ENCODE peak calls at places on chromosome 10, in six cellular contexts. One of them, this sample, is unnamed.

GRCh38 chr10:21720090-21720489 is 186.1 kb downstream of the MLLT10 start:
- DNase-seq in upper lobe of right lung: no peak
- DNase-seq in adrenal gland: no peak
- DNase-seq in PC-3: no peak
- DNase-seq in neural progenitor cell: peak; percentile 35
- DNase-seq in GM13977: no peak
- DNase-seq in this sample: no peak

GRCh38 chr10:35214607-35215020 is 88.0 kb downstream of the CREM start:
- DNase-seq in upper lobe of right lung: no peak
- DNase-seq in adrenal gland: no peak
- DNase-seq in PC-3: no peak
- DNase-seq in neural progenitor cell: no peak
- DNase-seq in GM13977: no peak
- DNase-seq in this sample: no peak

GRCh38 chr10:99667108-99667751 is 7.9 kb downstream of the ENTPD7 start:
- DNase-seq in upper lobe of right lung: no peak
- DNase-seq in adrenal gland: no peak
- DNase-seq in PC-3: peak; percentile 71
- DNase-seq in neural progenitor cell: no peak
- DNase-seq in GM13977: no peak
- DNase-seq in this sample: no peak

GRCh38 chr10:50417906-50418697 is 166.8 kb upstream of the ASAH2 start:
- DNase-seq in upper lobe of right lung: peak; percentile 88
- DNase-seq in adrenal gland: peak; percentile 82
- DNase-seq in PC-3: peak; percentile 65
- DNase-seq in neural progenitor cell: peak; percentile 79
- DNase-seq in GM13977: peak; percentile 77
- DNase-seq in this sample: peak; percentile 95

GRCh38 chr10:49303711-49304110 is 4.7 kb downstream of the C10orf71 start:
- DNase-seq in upper lobe of right lung: no peak
- DNase-seq in adrenal gland: no peak
- DNase-seq in PC-3: no peak
- DNase-seq in neural progenitor cell: no peak
- DNase-seq in GM13977: no peak
- DNase-seq in this sample: no peak

GRCh38 chr10:3803884-3804741 is 19.1 kb upstream of the KLF6 start:
- DNase-seq in upper lobe of right lung: no peak
- DNase-seq in adrenal gland: no peak
- DNase-seq in PC-3: no peak
- DNase-seq in neural progenitor cell: no peak
- DNase-seq in GM13977: no peak
- DNase-seq in this sample: no peak

GRCh38 chr10:131436467-131436866 is 124.9 kb upstream of the TCERG1L start:
- DNase-seq in upper lobe of right lung: no peak
- DNase-seq in adrenal gland: no peak
- DNase-seq in PC-3: no peak
- DNase-seq in neural progenitor cell: no peak
- DNase-seq in GM13977: no peak
- DNase-seq in this sample: no peak

GRCh38 chr10:86366033-86366901 is at the start of gene GRID1:
- DNase-seq in upper lobe of right lung: peak; percentile 71
- DNase-seq in adrenal gland: peak; percentile 30
- DNase-seq in PC-3: no peak
- DNase-seq in neural progenitor cell: peak; percentile 83
- DNase-seq in GM13977: peak; percentile 75
- DNase-seq in this sample: peak; percentile 86

GRCh38 chr10:89392974-89393373 is 551 bp downstream of the IFIT1 start:
- DNase-seq in upper lobe of right lung: no peak
- DNase-seq in adrenal gland: peak; percentile 45
- DNase-seq in PC-3: no peak
- DNase-seq in neural progenitor cell: no peak
- DNase-seq in GM13977: no peak
- DNase-seq in this sample: no peak

GRCh38 chr10:93267521-93267920 is 193.8 kb downstream of the CYP26A1 start:
- DNase-seq in upper lobe of right lung: no peak
- DNase-seq in adrenal gland: no peak
- DNase-seq in PC-3: no peak
- DNase-seq in neural progenitor cell: no peak
- DNase-seq in GM13977: peak; percentile 69
- DNase-seq in this sample: no peak

GRCh38 chr10:3848005-3848767 is 63.2 kb upstream of the KLF6 start:
- DNase-seq in upper lobe of right lung: no peak
- DNase-seq in adrenal gland: no peak
- DNase-seq in PC-3: no peak
- DNase-seq in neural progenitor cell: no peak
- DNase-seq in GM13977: no peak
- DNase-seq in this sample: no peak

GRCh38 chr10:125555743-125556142 is 127.2 kb downstream of the TEX36 start:
- DNase-seq in upper lobe of right lung: no peak
- DNase-seq in adrenal gland: no peak
- DNase-seq in PC-3: no peak
- DNase-seq in neural progenitor cell: no peak
- DNase-seq in GM13977: no peak
- DNase-seq in this sample: no peak

GRCh38 chr10:79104264-79104954 is 35.6 kb downstream of the ZMIZ1 start:
- DNase-seq in upper lobe of right lung: no peak
- DNase-seq in adrenal gland: peak; percentile 92
- DNase-seq in PC-3: peak; percentile 50
- DNase-seq in neural progenitor cell: no peak
- DNase-seq in GM13977: no peak
- DNase-seq in this sample: no peak

GRCh38 chr10:42177077-42177792 is 461.1 kb downstream of the ZNF33B start:
- DNase-seq in upper lobe of right lung: no peak
- DNase-seq in adrenal gland: no peak
- DNase-seq in PC-3: no peak
- DNase-seq in neural progenitor cell: no peak
- DNase-seq in GM13977: peak; percentile 9
- DNase-seq in this sample: no peak

GRCh38 chr10:59037506-59037905 is 138.9 kb upstream of the PHYHIPL start:
- DNase-seq in upper lobe of right lung: no peak
- DNase-seq in adrenal gland: no peak
- DNase-seq in PC-3: no peak
- DNase-seq in neural progenitor cell: no peak
- DNase-seq in GM13977: no peak
- DNase-seq in this sample: no peak

GRCh38 chr10:44334621-44335184 is 50.2 kb downstream of the CXCL12 start:
- DNase-seq in upper lobe of right lung: no peak
- DNase-seq in adrenal gland: no peak
- DNase-seq in PC-3: peak; percentile 13
- DNase-seq in neural progenitor cell: no peak
- DNase-seq in GM13977: no peak
- DNase-seq in this sample: no peak

GRCh38 chr10:50216894-50217293 is 34.4 kb downstream of the ASAH2 start:
- DNase-seq in upper lobe of right lung: no peak
- DNase-seq in adrenal gland: no peak
- DNase-seq in PC-3: peak; percentile 78
- DNase-seq in neural progenitor cell: peak; percentile 75
- DNase-seq in GM13977: no peak
- DNase-seq in this sample: no peak

GRCh38 chr10:96306516-96306915 is 2.3 kb downstream of the DNTT start:
- DNase-seq in upper lobe of right lung: peak; percentile 68
- DNase-seq in adrenal gland: peak; percentile 30
- DNase-seq in PC-3: no peak
- DNase-seq in neural progenitor cell: no peak
- DNase-seq in GM13977: no peak
- DNase-seq in this sample: peak; percentile 50

GRCh38 chr10:7030134-7030855 is 380.5 kb downstream of the SFMBT2 start:
- DNase-seq in upper lobe of right lung: no peak
- DNase-seq in adrenal gland: no peak
- DNase-seq in PC-3: no peak
- DNase-seq in neural progenitor cell: no peak
- DNase-seq in GM13977: no peak
- DNase-seq in this sample: no peak

GRCh38 chr10:89118091-89118490 is 89.0 kb downstream of the CH25H start:
- DNase-seq in upper lobe of right lung: no peak
- DNase-seq in adrenal gland: no peak
- DNase-seq in PC-3: peak; percentile 13
- DNase-seq in neural progenitor cell: no peak
- DNase-seq in GM13977: no peak
- DNase-seq in this sample: no peak

GRCh38 chr10:120805014-120805805 is 46.0 kb upstream of the WDR11 start:
- DNase-seq in upper lobe of right lung: no peak
- DNase-seq in adrenal gland: no peak
- DNase-seq in PC-3: no peak
- DNase-seq in neural progenitor cell: no peak
- DNase-seq in GM13977: no peak
- DNase-seq in this sample: no peak
- TF ChIP-seq CTCF in upper lobe of right lung: no peak
- TF ChIP-seq CTCF in adrenal gland: no peak
- TF ChIP-seq CTCF in PC-3: no peak
- TF ChIP-seq CTCF in neural progenitor cell: peak; percentile 25
- TF ChIP-seq CTCF in GM13977: peak; percentile 19
- TF ChIP-seq CTCF in this sample: no peak

GRCh38 chr10:62424026-62424425 is 49.9 kb downstream of the ZNF365 start:
- DNase-seq in upper lobe of right lung: no peak
- DNase-seq in adrenal gland: no peak
- DNase-seq in PC-3: peak; percentile 64
- DNase-seq in neural progenitor cell: no peak
- DNase-seq in GM13977: no peak
- DNase-seq in this sample: no peak
- TF ChIP-seq CTCF in upper lobe of right lung: no peak
- TF ChIP-seq CTCF in adrenal gland: no peak
- TF ChIP-seq CTCF in PC-3: peak; percentile 76
- TF ChIP-seq CTCF in neural progenitor cell: no peak
- TF ChIP-seq CTCF in GM13977: no peak
- TF ChIP-seq CTCF in this sample: no peak

DNA sequence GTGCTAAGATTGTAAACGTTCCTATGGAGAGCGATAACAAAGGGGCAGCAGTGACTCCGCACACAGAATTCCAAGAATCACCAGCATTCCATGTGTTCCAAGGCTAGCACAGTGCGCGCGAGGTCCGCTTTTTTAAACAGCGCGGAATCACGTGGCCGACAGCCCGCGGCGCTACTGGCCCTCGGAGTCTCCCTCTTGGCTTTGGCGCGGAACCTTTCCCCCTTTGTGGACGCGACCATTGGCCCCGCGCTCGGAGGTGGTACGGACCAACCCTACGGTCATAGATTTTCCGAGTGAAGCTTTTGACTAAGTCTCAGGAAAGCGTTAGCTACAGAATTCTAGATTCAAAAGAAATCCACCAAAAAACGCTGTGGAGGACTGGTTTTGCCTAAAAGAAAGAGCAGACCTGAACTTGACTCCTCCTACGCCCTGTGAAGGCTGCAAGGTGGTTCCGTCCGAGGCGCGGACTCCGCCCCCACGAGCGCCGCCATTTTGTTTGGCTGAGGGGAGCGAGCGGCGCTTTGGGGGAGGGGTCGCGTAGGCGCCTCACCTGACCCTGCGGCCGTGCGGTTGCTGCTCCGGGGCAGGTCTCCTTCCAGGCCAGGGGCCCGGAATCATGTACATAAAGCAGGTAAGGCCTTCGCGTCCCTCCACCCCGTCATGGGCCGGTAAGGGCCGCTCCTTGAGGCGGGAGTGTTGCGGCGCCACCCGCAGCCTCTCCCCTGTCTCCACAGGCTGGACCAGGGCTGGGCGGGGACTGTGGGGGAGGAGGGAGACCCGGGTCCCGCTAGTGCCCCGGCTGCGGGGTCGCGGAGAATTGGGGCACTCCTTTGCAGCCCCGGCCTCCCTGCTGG is at the start of gene SMC3:
- DNase-seq in upper lobe of right lung: peak; percentile 94
- DNase-seq in adrenal gland: peak; percentile 92
- DNase-seq in PC-3: peak; percentile 85
- DNase-seq in neural progenitor cell: peak; percentile 99
- DNase-seq in GM13977: peak; percentile 82
- DNase-seq in this sample: peak; percentile 98
- TF ChIP-seq CTCF in upper lobe of right lung: no peak
- TF ChIP-seq CTCF in adrenal gland: no peak
- TF ChIP-seq CTCF in PC-3: no peak
- TF ChIP-seq CTCF in neural progenitor cell: no peak
- TF ChIP-seq CTCF in GM13977: no peak
- TF ChIP-seq CTCF in this sample: no peak

GRCh38 chr10:27744478-27745379 is 890 bp downstream of the MKX start:
- DNase-seq in upper lobe of right lung: peak; percentile 67
- DNase-seq in adrenal gland: peak; percentile 21
- DNase-seq in PC-3: peak; percentile 29
- DNase-seq in neural progenitor cell: peak; percentile 84
- DNase-seq in GM13977: peak; percentile 29
- DNase-seq in this sample: no peak
- TF ChIP-seq CTCF in upper lobe of right lung: no peak
- TF ChIP-seq CTCF in adrenal gland: no peak
- TF ChIP-seq CTCF in PC-3: no peak
- TF ChIP-seq CTCF in neural progenitor cell: peak; percentile 13
- TF ChIP-seq CTCF in GM13977: no peak
- TF ChIP-seq CTCF in this sample: no peak

GRCh38 chr10:84571146-84571545 is 242.8 kb downstream of the CCSER2 start:
- DNase-seq in upper lobe of right lung: no peak
- DNase-seq in adrenal gland: no peak
- DNase-seq in PC-3: no peak
- DNase-seq in neural progenitor cell: no peak
- DNase-seq in GM13977: no peak
- DNase-seq in this sample: no peak

DNA sequence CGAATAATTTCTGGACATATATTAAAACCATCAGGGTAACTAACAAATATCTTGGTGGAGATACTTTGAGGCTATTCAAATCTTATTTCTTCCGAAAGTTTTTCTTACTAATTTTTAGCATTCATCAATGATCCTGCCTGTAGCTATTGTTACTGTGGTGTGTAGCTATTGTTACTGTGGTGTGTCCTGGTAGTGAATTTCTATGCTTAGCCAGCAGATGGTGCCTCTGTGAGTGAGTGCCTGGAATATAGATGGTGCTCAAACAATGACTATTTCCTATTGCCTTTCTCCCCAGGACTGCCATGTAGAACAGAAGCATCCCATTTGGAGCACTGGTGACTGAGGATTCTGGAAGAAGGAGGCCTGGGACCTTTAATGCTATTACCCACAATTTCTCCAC is 245.7 kb downstream of the CCSER2 start:
- DNase-seq in upper lobe of right lung: no peak
- DNase-seq in adrenal gland: no peak
- DNase-seq in PC-3: peak; percentile 23
- DNase-seq in neural progenitor cell: no peak
- DNase-seq in GM13977: no peak
- DNase-seq in this sample: no peak
- TF ChIP-seq CTCF in upper lobe of right lung: no peak
- TF ChIP-seq CTCF in adrenal gland: no peak
- TF ChIP-seq CTCF in PC-3: peak; percentile 48
- TF ChIP-seq CTCF in neural progenitor cell: peak; percentile 45
- TF ChIP-seq CTCF in GM13977: no peak
- TF ChIP-seq CTCF in this sample: no peak

DNA sequence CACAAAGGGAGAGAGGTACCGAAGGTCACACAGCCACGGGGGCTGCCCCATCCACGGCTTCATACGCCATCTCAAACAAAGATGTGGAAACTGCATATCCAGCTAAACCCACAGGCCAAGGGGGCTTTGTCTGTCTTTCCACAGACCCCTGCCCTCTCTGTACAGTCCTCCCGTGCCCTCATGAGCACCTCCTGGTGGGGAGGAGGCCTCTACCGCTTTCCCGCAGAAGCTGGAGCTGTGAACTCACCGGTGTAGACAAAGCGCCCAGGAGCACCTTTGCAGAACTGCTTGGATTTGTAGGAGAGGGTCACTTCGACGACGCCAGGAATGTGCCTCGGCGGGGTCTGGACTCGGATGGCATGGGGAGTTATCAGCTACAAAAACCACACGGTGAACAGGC is 97.2 kb downstream of the EBF3 start:
- DNase-seq in upper lobe of right lung: no peak
- DNase-seq in adrenal gland: no peak
- DNase-seq in PC-3: no peak
- DNase-seq in neural progenitor cell: no peak
- DNase-seq in GM13977: no peak
- DNase-seq in this sample: no peak
- TF ChIP-seq CTCF in upper lobe of right lung: no peak
- TF ChIP-seq CTCF in adrenal gland: no peak
- TF ChIP-seq CTCF in PC-3: no peak
- TF ChIP-seq CTCF in neural progenitor cell: no peak
- TF ChIP-seq CTCF in GM13977: no peak
- TF ChIP-seq CTCF in this sample: no peak

This sample was measured in lower leg skin.